ENCODE peak calls at places on chromosomes 11 and 22, in four cellular contexts. Z, P, Q and I are unnamed samples.
A peak's percentile ranks its signal among the peaks of the same experiment; 100 is the strongest.

GRCh38 chr11:96426356-96427103 is 36.7 kb downstream of the JRKL start:
- DNase-seq in Z (peak; percentile 41), P (peak; percentile 64), Q (peak; percentile 19), I (peak; percentile 16)

GRCh38 chr22:37430941-37431340 is 3.7 kb upstream of the ELFN2 start:
- DNase-seq in Z (no peak), P (no peak), Q (no peak), I (no peak)

GRCh38 chr11:64313491-64314145 is 3.7 kb downstream of the TRMT112 start:
- DNase-seq in Z (peak; percentile 25), P (no peak), Q (no peak), I (no peak)

GRCh38 chr11:44658451-44658850 is 68.3 kb upstream of the TSPAN18 start:
- DNase-seq in Z (no peak), P (peak; percentile 68), Q (no peak), I (no peak)

GRCh38 chr11:108498046-108498815 is at the start of gene POGLUT3:
- DNase-seq in Z (peak; percentile 86), P (peak; percentile 93), Q (no peak), I (peak; percentile 62)

GRCh38 chr11:972812-973211 is 47.1 kb downstream of the AP2A2 start:
- DNase-seq in Z (no peak), P (no peak), Q (no peak), I (no peak)

GRCh38 chr11:70650075-70650909 is 252.0 kb downstream of the CTTN start:
- DNase-seq in Z (peak; percentile 66), P (no peak), Q (peak; percentile 22), I (peak; percentile 97)

GRCh38 chr22:20438678-20439492 is 1.3 kb upstream of the SCARF2 start:
- DNase-seq in Z (peak; percentile 88), P (peak; percentile 76), Q (no peak), I (no peak)

GRCh38 chr11:107215006-107215405 is 196.7 kb upstream of the GUCY1A2 start:
- DNase-seq in Z (no peak), P (no peak), Q (no peak), I (no peak)

GRCh38 chr11:8070417-8071101 is 10.5 kb upstream of the TUB start:
- DNase-seq in Z (peak; percentile 54), P (peak; percentile 73), Q (peak; percentile 21), I (peak; percentile 30)

GRCh38 chr22:38110008-38110862 is at the start of gene BAIAP2L2:
- DNase-seq in Z (no peak), P (no peak), Q (no peak), I (no peak)

GRCh38 chr22:30277547-30278344 is 11.1 kb upstream of the OSM start:
- DNase-seq in Z (no peak), P (no peak), Q (no peak), I (no peak)

GRCh38 chr22:43446881-43447280 is 35.1 kb downstream of the MPPED1 start:
- DNase-seq in Z (no peak), P (no peak), Q (no peak), I (peak; percentile 20)

GRCh38 chr22:44523981-44524759 is 26.1 kb upstream of the RTL6 start:
- DNase-seq in Z (no peak), P (no peak), Q (no peak), I (no peak)

GRCh38 chr11:16356057-16356750 is at the start of gene SOX6:
- DNase-seq in Z (no peak), P (no peak), Q (no peak), I (peak; percentile 66)

GRCh38 chr22:46738961-46739870 is 1.2 kb upstream of the CERK start:
- DNase-seq in Z (no peak), P (no peak), Q (peak; percentile 81), I (no peak)

GRCh38 chr11:76677010-76677771 is 6.6 kb upstream of the LRRC32 start:
- DNase-seq in Z (no peak), P (no peak), Q (no peak), I (no peak)

GRCh38 chr22:37566903-37567798 is 6.9 kb downstream of the CDC42EP1 start:
- DNase-seq in Z (no peak), P (peak; percentile 91), Q (peak; percentile 84), I (peak; percentile 88)

GRCh38 chr22:44357962-44358553 is 45.3 kb upstream of the SHISAL1 start:
- DNase-seq in Z (no peak), P (no peak), Q (no peak), I (no peak)

GRCh38 chr22:42366815-42367581 is 65.2 kb downstream of the NFAM1 start:
- DNase-seq in Z (no peak), P (no peak), Q (no peak), I (no peak)

GRCh38 chr11:65615950-65616574 is 486 bp downstream of the PCNX3 start:
- DNase-seq in Z (peak; percentile 97), P (peak; percentile 89), Q (no peak), I (peak; percentile 67)

GRCh38 chr22:41301085-41302015 is at the start of gene ZC3H7B:
- DNase-seq in Z (peak; percentile 76), P (peak; percentile 90), Q (no peak), I (peak; percentile 84)

GRCh38 chr11:287821-288327 is 1.1 kb upstream of the PGGHG start:
- DNase-seq in Z (peak; percentile 59), P (peak; percentile 56), Q (no peak), I (peak; percentile 1)

GRCh38 chr11:117202386-117203068 is 3.4 kb downstream of the TAGLN start:
- DNase-seq in Z (no peak), P (no peak), Q (no peak), I (no peak)

GRCh38 chr22:37334859-37335818 is 52.8 kb downstream of the CYTH4 start:
- DNase-seq in Z (no peak), P (peak; percentile 82), Q (no peak), I (peak; percentile 45)

GRCh38 chr11:120233207-120233803 is 6.6 kb upstream of the POU2F3 start:
- DNase-seq in Z (no peak), P (no peak), Q (no peak), I (no peak)

GRCh38 chr11:83361831-83362230 is 75.7 kb upstream of the CCDC90B start:
- DNase-seq in Z (no peak), P (no peak), Q (no peak), I (no peak)

GRCh38 chr11:63866211-63866610 is 27.3 kb downstream of the MARK2 start:
- DNase-seq in Z (no peak), P (no peak), Q (no peak), I (no peak)

GRCh38 chr11:92251980-92252379 is 27.4 kb downstream of the FAT3 start:
- DNase-seq in Z (no peak), P (no peak), Q (no peak), I (no peak)
- TF ChIP-seq JUND in Z (no peak), P (no peak), Q (no peak), I (no peak)

DNA sequence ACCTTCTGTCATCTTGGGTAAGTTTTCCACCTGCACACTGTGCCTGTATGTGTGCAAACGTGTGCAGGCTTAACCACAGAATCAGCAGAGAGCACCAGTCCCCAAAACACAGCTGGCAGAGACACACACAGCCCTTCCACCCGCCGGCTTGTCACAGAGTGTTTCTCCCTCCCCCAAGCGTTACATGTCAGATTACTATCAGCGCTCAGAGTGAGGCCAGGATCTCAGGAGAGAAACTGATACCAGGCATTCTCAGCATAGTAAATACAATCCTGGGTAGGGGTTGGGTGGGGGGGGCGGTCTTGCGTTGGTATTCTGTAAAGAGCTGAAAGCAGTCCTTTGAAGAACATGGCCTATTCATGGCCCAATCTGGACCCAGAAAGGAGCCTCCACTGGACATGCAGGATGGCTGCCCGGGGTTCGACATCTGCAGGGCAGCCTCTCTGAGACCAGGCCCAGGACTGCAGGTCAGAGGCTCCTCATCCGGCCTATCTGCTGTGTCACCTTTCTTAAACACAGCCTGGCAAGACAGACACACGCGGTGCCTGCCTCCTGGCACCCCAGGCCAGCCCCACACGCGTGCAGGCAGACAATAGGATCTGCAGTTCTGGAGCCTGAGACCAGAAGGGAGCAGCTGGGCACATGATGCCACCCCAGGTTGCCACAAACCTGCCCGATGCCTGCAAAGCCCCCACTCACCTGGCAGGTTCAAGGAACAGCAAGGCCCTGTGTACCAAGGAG is 1.7 kb downstream of the OSBPL5 start:
- DNase-seq in Z (no peak), P (peak; percentile 71), Q (no peak), I (no peak)
- TF ChIP-seq JUND in Z (no peak), P (no peak), Q (no peak), I (no peak)

GRCh38 chr22:22886546-22886945 is 1.1 kb upstream of the IGLL5 start:
- DNase-seq in Z (peak; percentile 47), P (no peak), Q (no peak), I (no peak)
- TF ChIP-seq JUND in Z (no peak), P (no peak), Q (no peak), I (no peak)

DNA sequence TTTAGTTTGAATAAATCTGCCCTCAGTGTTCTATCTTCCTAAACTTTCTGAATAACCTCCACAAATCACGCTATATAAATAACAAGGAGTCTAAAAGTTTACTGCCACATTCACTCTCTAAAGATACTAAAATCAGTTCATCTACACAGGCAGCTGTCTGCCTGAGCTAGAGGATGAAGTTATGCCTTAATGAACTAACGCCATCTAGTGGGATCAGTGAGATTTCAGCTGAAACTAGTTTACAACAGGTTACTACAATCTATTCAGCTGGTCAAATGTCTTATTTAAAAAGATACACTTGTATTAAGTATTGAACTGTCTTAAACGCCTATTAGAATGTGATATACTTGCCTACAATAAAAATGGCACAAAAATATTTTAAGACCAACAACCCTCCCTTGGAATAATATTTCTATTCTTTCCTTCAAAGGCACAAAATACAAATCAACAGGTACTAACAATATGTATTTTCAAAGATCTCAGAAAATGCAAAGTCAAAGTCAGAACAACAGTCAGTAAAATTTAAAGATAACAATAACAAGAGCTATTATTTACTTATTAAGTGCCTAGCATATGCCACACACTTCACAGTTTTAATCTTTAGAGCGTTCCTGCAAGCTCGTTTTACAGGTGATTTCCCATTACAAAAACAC is 84.1 kb downstream of the LARGE2 start:
- DNase-seq in Z (peak; percentile 45), P (peak; percentile 65), Q (peak; percentile 63), I (peak; percentile 62)
- TF ChIP-seq JUND in Z (peak; percentile 11), P (no peak), Q (no peak), I (no peak)